ENCODE peak calls at places on chromosomes 13 and 19, in seven cellular contexts. A is H9, W is keratinocyte, Z is neural progenitor cell, J is A549, M is PC-9, H is astrocyte. C is an unnamed sample.

GRCh38 chr13:113595131-113595530 is 10.6 kb downstream of the TFDP1 start:
- DNase-seq in A (peak), W (no peak), Z (no peak), J (no peak), M (no peak), H (no peak), C (no peak)

GRCh38 chr19:35702223-35703012 is 1.9 kb upstream of the ZBTB32 start:
- DNase-seq in A (peak), W (peak), Z (peak), J (peak), M (peak), H (peak), C (peak)

GRCh38 chr13:23579072-23579885 is 9.1 kb downstream of the TNFRSF19 start:
- DNase-seq in A (peak), W (no peak), Z (peak), J (peak), M (peak), H (peak), C (peak)

GRCh38 chr19:41621654-41622053 is 5.2 kb downstream of the CEACAM4 start:
- DNase-seq in A (peak), W (no peak), Z (no peak), J (no peak), M (no peak), H (no peak), C (no peak)

GRCh38 chr19:17703823-17704463 is 15.3 kb upstream of the MAP1S start:
- DNase-seq in A (peak), W (no peak), Z (peak), J (no peak), M (no peak), H (peak), C (peak)

GRCh38 chr19:29381353-29382203 is 144.2 kb upstream of the VSTM2B start:
- DNase-seq in A (peak), W (no peak), Z (no peak), J (no peak), M (no peak), H (no peak), C (no peak)

GRCh38 chr19:29086646-29087045 is 126.3 kb downstream of the UQCRFS1 start:
- DNase-seq in A (no peak), W (no peak), Z (no peak), J (no peak), M (no peak), H (no peak), C (no peak)

GRCh38 chr13:45107539-45107938 is 12.8 kb upstream of the GTF2F2 start:
- DNase-seq in A (no peak), W (no peak), Z (no peak), J (no peak), M (no peak), H (no peak), C (no peak)

GRCh38 chr13:36804588-36804987 is 14.4 kb upstream of the RFXAP start:
- DNase-seq in A (no peak), W (no peak), Z (no peak), J (no peak), M (peak), H (no peak), C (peak)

GRCh38 chr13:29594710-29595379 is 643 bp downstream of the SLC7A1 start:
- DNase-seq in A (no peak), W (no peak), Z (peak), J (peak), M (peak), H (peak), C (peak)

GRCh38 chr19:38731654-38732301 is 12.5 kb downstream of the CAPN12 start:
- DNase-seq in A (peak), W (no peak), Z (no peak), J (no peak), M (peak), H (no peak), C (no peak)

GRCh38 chr19:56120371-56121179 is 520 bp downstream of the ZNF787 start:
- DNase-seq in A (peak), W (no peak), Z (peak), J (peak), M (peak), H (peak), C (peak)

GRCh38 chr19:36103842-36104552 is 6.9 kb upstream of the OVOL3 start:
- DNase-seq in A (no peak), W (no peak), Z (no peak), J (no peak), M (peak), H (no peak), C (peak)

GRCh38 chr13:62537593-62537992 is 1121.9 kb upstream of the PCDH20 start:
- DNase-seq in A (no peak), W (no peak), Z (no peak), J (no peak), M (no peak), H (no peak), C (no peak)

GRCh38 chr13:37138917-37139316 is 33.5 kb upstream of the CSNK1A1L start:
- DNase-seq in A (no peak), W (no peak), Z (no peak), J (no peak), M (no peak), H (no peak), C (no peak)

GRCh38 chr19:44710483-44710882 is 11.5 kb downstream of the CEACAM16 start:
- DNase-seq in A (no peak), W (no peak), Z (no peak), J (no peak), M (no peak), H (no peak), C (no peak)

GRCh38 chr19:48325265-48325910 is at the start of gene EMP3:
- DNase-seq in A (peak), W (no peak), Z (peak), J (peak), M (peak), H (peak), C (peak)

GRCh38 chr13:40057228-40057627 is 401.8 kb downstream of the COG6 start:
- DNase-seq in A (no peak), W (no peak), Z (no peak), J (no peak), M (no peak), H (no peak), C (no peak)

GRCh38 chr19:47093841-47094240 is 19.7 kb downstream of the ZC3H4 start:
- DNase-seq in A (no peak), W (no peak), Z (no peak), J (no peak), M (no peak), H (no peak), C (no peak)

GRCh38 chr13:51856027-51856736 is 5.6 kb upstream of the CCDC70 start:
- DNase-seq in A (no peak), W (no peak), Z (no peak), J (no peak), M (no peak), H (no peak), C (peak)

GRCh38 chr19:2477141-2477710 is 1.3 kb downstream of the GADD45B start:
- DNase-seq in A (no peak), W (no peak), Z (peak), J (no peak), M (peak), H (no peak), C (peak)

GRCh38 chr19:16085115-16085514 is 8.8 kb downstream of the TPM4 start:
- DNase-seq in A (no peak), W (no peak), Z (no peak), J (no peak), M (no peak), H (no peak), C (peak)

GRCh38 chr13:44842158-44842557 is 147.1 kb downstream of the NUFIP1 start:
- DNase-seq in A (no peak), W (no peak), Z (no peak), J (no peak), M (no peak), H (peak), C (peak)

GRCh38 chr13:97567510-97568243 is 133.7 kb downstream of the RAP2A start:
- DNase-seq in A (peak), W (peak), Z (no peak), J (peak), M (peak), H (peak), C (peak)

GRCh38 chr19:14347999-14348889 is 33.0 kb upstream of the ADGRE5 start:
- DNase-seq in A (peak), W (no peak), Z (peak), J (peak), M (peak), H (no peak), C (peak)

GRCh38 chr13:46295531-46296464 is 84.1 kb downstream of the LRRC63 start:
- DNase-seq in A (no peak), W (peak), Z (no peak), J (no peak), M (no peak), H (peak), C (peak)

GRCh38 chr19:58217069-58217481 is 11.6 kb upstream of the ZNF544 start:
- DNase-seq in A (peak), W (no peak), Z (no peak), J (no peak), M (no peak), H (no peak), C (no peak)

GRCh38 chr19:19443283-19443682 is 37.8 kb downstream of the GATAD2A start:
- DNase-seq in A (no peak), W (no peak), Z (no peak), J (no peak), M (no peak), H (no peak), C (no peak)

GRCh38 chr13:89827552-89827951 is 1519.9 kb upstream of the MIR17HG start:
- DNase-seq in A (no peak), W (no peak), Z (no peak), J (no peak), M (no peak), H (no peak), C (no peak)

GRCh38 chr13:75749407-75749806 is 113.3 kb downstream of the LMO7 start:
- DNase-seq in A (no peak), W (no peak), Z (peak), J (no peak), M (no peak), H (peak), C (peak)

GRCh38 chr19:6063576-6063961 is 46.7 kb downstream of the RFX2 start:
- DNase-seq in A (no peak), W (no peak), Z (no peak), J (no peak), M (no peak), H (no peak), C (no peak)
- H3K4me2 ChIP-seq in A (no peak), W (no peak), Z (no peak), J (no peak), M (no peak), H (no peak), C (no peak)

DNA sequence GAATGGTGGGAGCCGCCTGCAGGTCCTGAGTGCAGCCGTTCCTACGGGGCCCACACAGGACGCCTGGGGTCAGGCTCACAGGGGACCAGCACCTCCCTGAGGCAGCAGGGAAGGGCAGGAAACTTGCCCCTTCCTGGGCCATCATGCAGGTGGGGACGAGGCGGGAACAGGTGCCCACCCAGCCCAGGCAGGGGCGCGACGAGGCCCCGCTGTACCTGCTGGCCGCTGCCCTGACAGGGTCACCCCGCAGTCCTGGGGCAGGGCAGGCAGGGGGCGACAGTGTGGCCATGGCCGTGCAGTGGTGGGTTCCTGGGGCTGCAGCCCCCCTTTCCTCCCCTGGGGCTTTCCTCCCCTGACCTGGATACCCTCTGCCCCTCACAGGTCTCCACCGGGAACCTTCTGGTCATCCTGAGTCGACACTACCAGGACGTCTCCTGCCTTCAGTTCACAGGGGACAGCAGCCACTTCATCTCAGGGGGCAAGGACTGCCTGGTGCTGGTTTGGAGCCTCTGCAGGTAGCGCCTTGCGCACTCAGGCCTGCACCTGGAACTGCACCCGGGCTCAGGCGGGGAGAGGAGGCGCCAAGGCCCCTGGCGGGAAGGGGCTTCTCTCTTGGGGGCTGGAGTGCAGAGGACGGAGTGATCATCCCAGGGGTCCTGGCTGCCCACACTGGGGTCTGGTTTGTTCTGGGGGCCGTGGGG is 5.4 kb downstream of the WDR18 start:
- DNase-seq in A (no peak), W (no peak), Z (no peak), J (no peak), M (no peak), H (no peak), C (no peak)
- H3K4me2 ChIP-seq in A (no peak), W (no peak), Z (no peak), J (no peak), M (no peak), H (no peak), C (no peak)

GRCh38 chr19:33780746-33781145 is 15.9 kb upstream of the KCTD15 start:
- DNase-seq in A (no peak), W (no peak), Z (no peak), J (no peak), M (no peak), H (no peak), C (no peak)
- H3K4me2 ChIP-seq in A (no peak), W (no peak), Z (no peak), J (no peak), M (no peak), H (peak), C (no peak)

DNA sequence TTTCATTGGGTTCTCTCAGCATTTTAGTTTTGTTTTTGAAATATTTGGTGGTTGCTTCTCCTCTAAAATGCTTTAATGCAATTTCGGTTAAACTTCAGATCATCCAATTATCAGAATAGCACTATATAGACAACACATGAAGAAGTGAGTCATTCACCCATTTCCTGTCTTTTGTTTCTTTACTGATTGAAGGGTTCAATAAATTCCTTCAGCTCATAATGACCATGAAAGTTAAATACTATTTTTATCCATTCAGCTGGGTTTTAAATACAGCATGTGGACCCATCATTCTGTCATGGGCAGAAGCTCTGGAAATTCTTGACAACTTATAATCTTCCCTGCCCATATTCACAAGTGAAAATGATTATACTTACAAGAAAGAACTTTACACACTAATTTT is 187.2 kb downstream of the ITGBL1 start:
- DNase-seq in A (no peak), W (no peak), Z (no peak), J (no peak), M (no peak), H (no peak), C (no peak)
- H3K4me2 ChIP-seq in A (no peak), W (no peak), Z (no peak), J (no peak), M (no peak), H (peak), C (peak)

GRCh38 chr13:24671367-24672117 is 8.7 kb upstream of the ATP12A start:
- DNase-seq in A (peak), W (peak), Z (peak), J (peak), M (peak), H (peak), C (peak)
- H3K4me2 ChIP-seq in A (peak), W (peak), Z (peak), J (peak), M (peak), H (peak), C (peak)

GRCh38 chr19:7268737-7269098 is 25.5 kb downstream of the INSR start:
- DNase-seq in A (no peak), W (no peak), Z (no peak), J (no peak), M (no peak), H (no peak), C (no peak)

GRCh38 chr19:7267792-7268736 is 26.1 kb downstream of the INSR start:
- DNase-seq in A (no peak), W (no peak), Z (no peak), J (no peak), M (no peak), H (no peak), C (no peak)

DNA sequence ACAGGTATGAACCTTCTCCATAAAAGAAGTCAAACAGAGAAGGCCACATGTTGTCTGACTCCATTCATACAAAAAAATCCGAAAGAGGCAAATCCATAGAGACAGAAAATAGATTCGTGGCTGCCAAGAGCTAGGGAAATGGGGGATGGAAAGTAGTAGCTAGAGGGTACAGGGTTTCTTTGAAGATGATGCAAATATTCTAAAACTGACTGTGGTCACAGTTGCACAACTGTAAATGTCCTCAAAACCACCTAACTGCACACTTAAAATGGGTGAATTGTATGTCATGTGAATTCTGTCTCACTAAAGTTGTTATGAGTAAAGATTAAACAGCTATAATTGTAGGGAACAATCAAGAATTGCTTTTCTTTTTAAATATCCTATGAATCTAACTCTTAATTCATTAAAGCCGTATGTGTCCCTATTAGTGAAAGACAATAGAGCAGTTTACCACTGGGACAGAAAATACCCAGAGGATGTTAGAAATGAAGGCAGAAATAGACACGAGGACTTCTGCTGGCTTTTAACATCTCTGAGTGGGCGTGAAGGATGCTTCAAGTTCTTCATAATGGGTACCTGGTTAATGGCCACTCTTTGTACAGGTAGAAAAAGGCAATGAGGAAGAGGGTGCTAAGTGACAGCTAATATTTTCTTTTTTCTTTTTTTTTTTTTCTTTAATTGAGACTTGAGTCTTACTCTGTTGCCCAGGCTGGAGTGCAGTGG is 21.2 kb downstream of the INSR start:
- DNase-seq in A (no peak), W (no peak), Z (no peak), J (no peak), M (no peak), H (no peak), C (no peak)
- H3K4me2 ChIP-seq in A (no peak), W (no peak), Z (no peak), J (no peak), M (no peak), H (no peak), C (no peak)

GRCh38 chr19:34383599-34383998 is 18.6 kb downstream of the GPI start:
- DNase-seq in A (no peak), W (no peak), Z (no peak), J (no peak), M (no peak), H (no peak), C (no peak)

GRCh38 chr19:34391813-34392212 is 12.4 kb upstream of the PDCD2L start:
- DNase-seq in A (no peak), W (no peak), Z (no peak), J (peak), M (no peak), H (no peak), C (no peak)

GRCh38 chr19:34382471-34382870 is 17.5 kb downstream of the GPI start:
- DNase-seq in A (no peak), W (no peak), Z (no peak), J (no peak), M (no peak), H (no peak), C (no peak)

GRCh38 chr19:34387446-34387810 is 16.8 kb upstream of the PDCD2L start:
- DNase-seq in A (no peak), W (no peak), Z (no peak), J (no peak), M (no peak), H (no peak), C (no peak)

DNA sequence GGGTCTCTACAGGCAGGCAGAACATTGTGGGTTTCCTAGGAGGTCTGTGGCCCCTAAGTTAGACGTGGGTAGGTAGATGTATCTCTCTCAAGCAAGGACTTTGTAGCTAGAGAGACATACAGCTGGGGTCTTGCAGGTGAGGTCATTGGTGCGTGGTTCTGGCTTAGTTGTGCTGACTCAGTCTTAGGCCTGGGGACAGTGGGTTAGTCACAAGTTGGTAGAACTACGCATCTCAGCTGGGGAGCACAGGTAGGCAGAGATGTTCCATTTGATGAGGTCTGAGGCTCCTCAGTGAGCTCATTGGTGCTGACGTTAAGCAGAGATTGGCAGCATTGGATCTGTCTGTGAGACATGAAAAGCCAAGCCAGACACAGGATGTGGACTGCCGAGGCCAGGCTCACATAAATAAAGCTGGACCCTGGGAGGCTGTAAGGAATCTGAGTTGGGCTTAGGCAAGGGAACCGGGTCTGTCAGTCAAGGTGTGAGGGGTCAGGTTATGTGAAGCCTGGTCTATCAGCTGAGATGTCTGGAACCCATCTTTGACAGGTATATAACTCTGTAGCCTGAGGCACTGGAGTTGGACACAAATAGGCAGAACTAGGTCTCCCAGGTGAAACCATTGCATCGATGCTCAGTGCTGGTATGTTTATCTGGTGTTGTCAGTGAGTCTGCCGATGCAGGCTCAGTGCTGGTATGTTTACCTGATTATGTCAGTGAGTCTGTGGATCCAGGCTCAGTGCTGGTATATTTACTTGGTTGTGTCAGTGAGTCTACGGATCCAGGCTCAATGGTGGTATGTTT is 17.4 kb upstream of the PDCD2L start:
- DNase-seq in A (no peak), W (no peak), Z (no peak), J (no peak), M (no peak), H (no peak), C (no peak)
- H3K4me2 ChIP-seq in A (no peak), W (no peak), Z (no peak), J (no peak), M (no peak), H (no peak), C (no peak)

GRCh38 chr19:53980553-53981407 is 10.7 kb upstream of the CACNG6 start:
- DNase-seq in A (peak), W (no peak), Z (peak), J (peak), M (peak), H (peak), C (peak)
- H3K4me2 ChIP-seq in A (peak), W (no peak), Z (peak), J (peak), M (peak), H (peak), C (peak)

DNA sequence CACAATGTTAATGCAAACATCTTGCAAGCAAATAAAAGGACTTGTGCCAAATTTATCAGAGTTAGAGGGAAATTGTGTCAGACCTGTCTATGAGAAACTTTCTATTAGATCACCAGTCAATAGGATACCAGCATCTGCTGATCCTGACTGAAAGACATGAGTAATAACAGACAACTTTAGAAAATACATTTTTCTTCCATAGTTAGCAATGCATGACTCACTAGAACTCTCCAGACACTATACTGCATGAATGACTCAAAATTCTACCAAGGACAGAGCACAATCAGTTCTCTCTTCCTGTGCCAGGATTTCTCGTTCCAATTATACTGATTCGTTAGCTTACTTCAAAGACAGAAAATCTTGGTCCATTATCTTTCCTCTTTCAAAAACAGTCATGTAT is 83.4 kb upstream of the FNDC3A start:
- DNase-seq in A (no peak), W (peak), Z (no peak), J (peak), M (no peak), H (peak), C (peak)
- H3K4me2 ChIP-seq in A (no peak), W (peak), Z (no peak), J (peak), M (no peak), H (peak), C (peak)